ENCODE peak calls at places on chromosomes 2 and 18, in four cellular contexts. F is A172, I is PC-9, Z is astrocyte. K is an unnamed sample.

GRCh38 chr2:96148410-96149217 is 3.4 kb upstream of the DUSP2 start:
- DNase-seq in I (peak; percentile 89), Z (peak; percentile 92), F (peak; percentile 96), K (peak; percentile 92)

GRCh38 chr2:135999899-136000298 is 14.5 kb upstream of the DARS1 start:
- DNase-seq in I (no peak), Z (no peak), F (no peak), K (no peak)

GRCh38 chr18:22434973-22435608 is 17.4 kb upstream of the CTAGE1 start:
- DNase-seq in Z (peak; percentile 88), I (no peak), F (peak; percentile 59), K (peak; percentile 54)

GRCh38 chr2:12935226-12935625 is 218.5 kb downstream of the TRIB2 start:
- DNase-seq in Z (no peak), F (no peak), I (no peak), K (no peak)

GRCh38 chr2:17148298-17149228 is 369.7 kb downstream of the RAD51AP2 start:
- DNase-seq in Z (no peak), I (no peak), F (peak; percentile 50), K (no peak)

GRCh38 chr2:19865151-19865550 is 36.6 kb downstream of the TTC32 start:
- DNase-seq in Z (no peak), I (no peak), F (no peak), K (no peak)

GRCh38 chr18:79964330-79965118 is at the start of gene HSBP1L1:
- DNase-seq in Z (no peak), F (no peak), I (peak; percentile 78), K (peak; percentile 31)

GRCh38 chr2:206881708-206882335 is 57.5 kb upstream of the CPO start:
- DNase-seq in I (no peak), Z (no peak), F (no peak), K (no peak)

GRCh38 chr2:47046271-47046670 is 108.8 kb downstream of the STPG4 start:
- DNase-seq in I (no peak), F (no peak), Z (no peak), K (no peak)

K was measured in Daoy.